ENCODE peak calls at places on chromosomes 7 and 10, in five cellular contexts. One of them, this sample, is unnamed. For H3K27me3, the result is how much of the 10 kb centered on the place peaks cover.

GRCh38 chr10:6695519-6695918 is 115.4 kb upstream of the PRKCQ start:
- DNase-seq in WERI-Rb-1: no peak
- DNase-seq in CD4-positive, CD25-positive, alpha-beta regulatory T cell: no peak
- DNase-seq in CD8-positive, alpha-beta T cell: no peak
- DNase-seq in heart left ventricle: no peak
- DNase-seq in this sample: no peak

GRCh38 chr7:37311282-37311868 is 137.3 kb downstream of the ELMO1 start:
- DNase-seq in WERI-Rb-1: no peak
- DNase-seq in CD4-positive, CD25-positive, alpha-beta regulatory T cell: peak
- DNase-seq in CD8-positive, alpha-beta T cell: no peak
- DNase-seq in heart left ventricle: no peak
- DNase-seq in this sample: no peak

GRCh38 chr7:145478551-145478950 is 638.0 kb upstream of the CNTNAP2 start:
- DNase-seq in WERI-Rb-1: no peak
- DNase-seq in CD4-positive, CD25-positive, alpha-beta regulatory T cell: no peak
- DNase-seq in CD8-positive, alpha-beta T cell: no peak
- DNase-seq in heart left ventricle: no peak
- DNase-seq in this sample: no peak

GRCh38 chr7:92255308-92255707 is 9.5 kb downstream of the ANKIB1 start:
- DNase-seq in WERI-Rb-1: no peak
- DNase-seq in CD4-positive, CD25-positive, alpha-beta regulatory T cell: no peak
- DNase-seq in CD8-positive, alpha-beta T cell: no peak
- DNase-seq in heart left ventricle: no peak
- DNase-seq in this sample: no peak

GRCh38 chr7:45924283-45924682 is 3.2 kb upstream of the IGFBP3 start:
- DNase-seq in WERI-Rb-1: no peak
- DNase-seq in CD4-positive, CD25-positive, alpha-beta regulatory T cell: no peak
- DNase-seq in CD8-positive, alpha-beta T cell: no peak
- DNase-seq in heart left ventricle: no peak
- DNase-seq in this sample: no peak

GRCh38 chr10:14381475-14381874 is 50.8 kb upstream of the FRMD4A start:
- DNase-seq in WERI-Rb-1: peak
- DNase-seq in CD4-positive, CD25-positive, alpha-beta regulatory T cell: no peak
- DNase-seq in CD8-positive, alpha-beta T cell: no peak
- DNase-seq in heart left ventricle: no peak
- DNase-seq in this sample: no peak

GRCh38 chr7:55415173-55415778 is 50.1 kb downstream of the LANCL2 start:
- DNase-seq in WERI-Rb-1: peak
- DNase-seq in CD4-positive, CD25-positive, alpha-beta regulatory T cell: peak
- DNase-seq in CD8-positive, alpha-beta T cell: peak
- DNase-seq in heart left ventricle: peak
- DNase-seq in this sample: peak

GRCh38 chr10:101859530-101859929 is 15.9 kb upstream of the KCNIP2 start:
- DNase-seq in WERI-Rb-1: no peak
- DNase-seq in CD4-positive, CD25-positive, alpha-beta regulatory T cell: no peak
- DNase-seq in CD8-positive, alpha-beta T cell: no peak
- DNase-seq in heart left ventricle: no peak
- DNase-seq in this sample: no peak

GRCh38 chr7:16762177-16762576 is 8.6 kb downstream of the TSPAN13 start:
- DNase-seq in WERI-Rb-1: no peak
- DNase-seq in CD4-positive, CD25-positive, alpha-beta regulatory T cell: no peak
- DNase-seq in CD8-positive, alpha-beta T cell: no peak
- DNase-seq in heart left ventricle: no peak
- DNase-seq in this sample: no peak

GRCh38 chr7:157558875-157559595 is 222.2 kb downstream of the DNAJB6 start:
- DNase-seq in WERI-Rb-1: no peak
- DNase-seq in CD4-positive, CD25-positive, alpha-beta regulatory T cell: no peak
- DNase-seq in CD8-positive, alpha-beta T cell: no peak
- DNase-seq in heart left ventricle: no peak
- DNase-seq in this sample: no peak

GRCh38 chr10:1978593-1978992 is 241.3 kb upstream of the ADARB2 start:
- DNase-seq in WERI-Rb-1: no peak
- DNase-seq in CD4-positive, CD25-positive, alpha-beta regulatory T cell: no peak
- DNase-seq in CD8-positive, alpha-beta T cell: no peak
- DNase-seq in heart left ventricle: no peak
- DNase-seq in this sample: no peak

GRCh38 chr7:48643420-48644013 is 280.8 kb upstream of the CDC14C start:
- DNase-seq in WERI-Rb-1: no peak
- DNase-seq in CD4-positive, CD25-positive, alpha-beta regulatory T cell: no peak
- DNase-seq in CD8-positive, alpha-beta T cell: no peak
- DNase-seq in heart left ventricle: no peak
- DNase-seq in this sample: no peak

GRCh38 chr7:112414855-112415490 is 35.3 kb upstream of the IFRD1 start:
- DNase-seq in WERI-Rb-1: no peak
- DNase-seq in CD4-positive, CD25-positive, alpha-beta regulatory T cell: no peak
- DNase-seq in CD8-positive, alpha-beta T cell: no peak
- DNase-seq in heart left ventricle: no peak
- DNase-seq in this sample: no peak

GRCh38 chr10:47244560-47245500 is 55.2 kb upstream of the GDF10 start:
- DNase-seq in WERI-Rb-1: no peak
- DNase-seq in CD4-positive, CD25-positive, alpha-beta regulatory T cell: no peak
- DNase-seq in CD8-positive, alpha-beta T cell: peak
- DNase-seq in heart left ventricle: no peak
- DNase-seq in this sample: no peak

GRCh38 chr7:100476108-100476780 is 2.8 kb downstream of the TSC22D4 start:
- DNase-seq in WERI-Rb-1: no peak
- DNase-seq in CD4-positive, CD25-positive, alpha-beta regulatory T cell: no peak
- DNase-seq in CD8-positive, alpha-beta T cell: no peak
- DNase-seq in heart left ventricle: no peak
- DNase-seq in this sample: no peak

GRCh38 chr10:72097448-72098300 is 9.3 kb upstream of the SPOCK2 start:
- DNase-seq in WERI-Rb-1: no peak
- DNase-seq in CD4-positive, CD25-positive, alpha-beta regulatory T cell: no peak
- DNase-seq in CD8-positive, alpha-beta T cell: no peak
- DNase-seq in heart left ventricle: no peak
- DNase-seq in this sample: no peak

GRCh38 chr7:151247611-151248176 is 800 bp downstream of the SMARCD3 start:
- DNase-seq in WERI-Rb-1: peak
- DNase-seq in CD4-positive, CD25-positive, alpha-beta regulatory T cell: no peak
- DNase-seq in CD8-positive, alpha-beta T cell: no peak
- DNase-seq in heart left ventricle: peak
- DNase-seq in this sample: no peak

GRCh38 chr7:151244871-151245346 is 3.6 kb downstream of the SMARCD3 start:
- DNase-seq in WERI-Rb-1: no peak
- DNase-seq in CD4-positive, CD25-positive, alpha-beta regulatory T cell: no peak
- DNase-seq in CD8-positive, alpha-beta T cell: no peak
- DNase-seq in heart left ventricle: no peak
- DNase-seq in this sample: no peak

GRCh38 chr7:151247016-151247580 is 1.4 kb downstream of the SMARCD3 start:
- DNase-seq in WERI-Rb-1: peak
- DNase-seq in CD4-positive, CD25-positive, alpha-beta regulatory T cell: no peak
- DNase-seq in CD8-positive, alpha-beta T cell: no peak
- DNase-seq in heart left ventricle: no peak
- DNase-seq in this sample: no peak

GRCh38 chr7:151245360-151246160 is 2.9 kb downstream of the SMARCD3 start:
- DNase-seq in WERI-Rb-1: peak
- DNase-seq in CD4-positive, CD25-positive, alpha-beta regulatory T cell: peak
- DNase-seq in CD8-positive, alpha-beta T cell: peak
- DNase-seq in heart left ventricle: peak
- DNase-seq in this sample: no peak

DNA sequence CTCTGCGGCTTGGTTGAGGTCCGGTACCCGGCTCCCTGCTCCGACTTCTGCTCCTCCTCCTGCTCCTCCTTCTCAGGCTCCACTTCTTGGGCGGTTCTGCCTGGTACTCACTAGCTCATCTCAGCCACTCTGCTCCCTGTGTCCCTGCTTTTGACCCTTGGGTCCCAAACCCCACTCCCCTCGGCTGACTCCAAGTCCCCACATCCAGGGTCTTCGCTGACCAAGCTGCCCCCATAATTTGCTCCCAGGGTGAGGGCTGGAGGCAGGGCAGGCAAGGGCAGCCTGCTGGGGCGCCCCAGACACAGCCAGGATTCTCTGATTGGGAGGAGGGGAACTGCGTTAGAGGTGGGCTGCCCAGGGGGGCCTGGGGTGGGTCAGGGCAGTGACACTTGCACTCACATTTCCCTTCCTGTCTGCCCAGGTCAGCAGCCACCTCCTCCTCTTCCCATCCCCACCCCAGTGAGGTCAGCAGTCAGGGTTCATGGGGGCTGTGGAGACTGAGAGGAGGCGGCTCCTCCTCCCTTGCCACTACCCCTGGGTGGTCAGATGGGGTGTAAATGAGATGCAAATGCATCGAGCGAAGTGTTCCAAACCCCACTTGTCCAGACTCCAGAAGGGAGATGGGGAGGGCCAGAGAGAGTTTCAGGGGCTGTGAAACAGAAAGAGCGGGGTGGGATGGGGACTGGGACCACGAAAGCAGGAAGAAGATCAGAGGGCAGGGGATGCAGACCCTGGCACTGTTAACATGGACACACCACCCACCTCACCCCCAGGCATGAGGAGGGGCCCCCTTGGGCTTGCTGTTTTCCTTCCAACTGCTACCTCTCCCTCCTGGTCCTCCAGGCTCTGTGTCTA is 2.1 kb downstream of the SMARCD3 start:
- DNase-seq in WERI-Rb-1: no peak
- DNase-seq in CD4-positive, CD25-positive, alpha-beta regulatory T cell: no peak
- DNase-seq in CD8-positive, alpha-beta T cell: no peak
- DNase-seq in heart left ventricle: no peak
- DNase-seq in this sample: no peak
- H3K27me3 ChIP-seq in WERI-Rb-1: under half
- H3K27me3 ChIP-seq in CD4-positive, CD25-positive, alpha-beta regulatory T cell: under half
- H3K27me3 ChIP-seq in CD8-positive, alpha-beta T cell: under half
- H3K27me3 ChIP-seq in heart left ventricle: under half
- H3K27me3 ChIP-seq in this sample: under half

GRCh38 chr7:151599401-151600227 is 79.9 kb upstream of the RHEB start:
- DNase-seq in WERI-Rb-1: no peak
- DNase-seq in CD4-positive, CD25-positive, alpha-beta regulatory T cell: no peak
- DNase-seq in CD8-positive, alpha-beta T cell: no peak
- DNase-seq in heart left ventricle: no peak
- DNase-seq in this sample: peak

GRCh38 chr7:151603951-151604350 is 84.3 kb upstream of the RHEB start:
- DNase-seq in WERI-Rb-1: no peak
- DNase-seq in CD4-positive, CD25-positive, alpha-beta regulatory T cell: no peak
- DNase-seq in CD8-positive, alpha-beta T cell: no peak
- DNase-seq in heart left ventricle: no peak
- DNase-seq in this sample: no peak

GRCh38 chr7:151597541-151597940 is 77.8 kb upstream of the RHEB start:
- DNase-seq in WERI-Rb-1: no peak
- DNase-seq in CD4-positive, CD25-positive, alpha-beta regulatory T cell: no peak
- DNase-seq in CD8-positive, alpha-beta T cell: no peak
- DNase-seq in heart left ventricle: no peak
- DNase-seq in this sample: no peak

GRCh38 chr7:151598045-151598444 is 78.3 kb upstream of the RHEB start:
- DNase-seq in WERI-Rb-1: no peak
- DNase-seq in CD4-positive, CD25-positive, alpha-beta regulatory T cell: no peak
- DNase-seq in CD8-positive, alpha-beta T cell: no peak
- DNase-seq in heart left ventricle: no peak
- DNase-seq in this sample: no peak

GRCh38 chr7:151601521-151602305 is 82.0 kb upstream of the RHEB start:
- DNase-seq in WERI-Rb-1: no peak
- DNase-seq in CD4-positive, CD25-positive, alpha-beta regulatory T cell: no peak
- DNase-seq in CD8-positive, alpha-beta T cell: no peak
- DNase-seq in heart left ventricle: no peak
- DNase-seq in this sample: no peak
- H3K27ac ChIP-seq in WERI-Rb-1: no peak
- H3K27ac ChIP-seq in CD4-positive, CD25-positive, alpha-beta regulatory T cell: no peak
- H3K27ac ChIP-seq in CD8-positive, alpha-beta T cell: no peak
- H3K27ac ChIP-seq in heart left ventricle: no peak
- H3K27ac ChIP-seq in this sample: peak

DNA sequence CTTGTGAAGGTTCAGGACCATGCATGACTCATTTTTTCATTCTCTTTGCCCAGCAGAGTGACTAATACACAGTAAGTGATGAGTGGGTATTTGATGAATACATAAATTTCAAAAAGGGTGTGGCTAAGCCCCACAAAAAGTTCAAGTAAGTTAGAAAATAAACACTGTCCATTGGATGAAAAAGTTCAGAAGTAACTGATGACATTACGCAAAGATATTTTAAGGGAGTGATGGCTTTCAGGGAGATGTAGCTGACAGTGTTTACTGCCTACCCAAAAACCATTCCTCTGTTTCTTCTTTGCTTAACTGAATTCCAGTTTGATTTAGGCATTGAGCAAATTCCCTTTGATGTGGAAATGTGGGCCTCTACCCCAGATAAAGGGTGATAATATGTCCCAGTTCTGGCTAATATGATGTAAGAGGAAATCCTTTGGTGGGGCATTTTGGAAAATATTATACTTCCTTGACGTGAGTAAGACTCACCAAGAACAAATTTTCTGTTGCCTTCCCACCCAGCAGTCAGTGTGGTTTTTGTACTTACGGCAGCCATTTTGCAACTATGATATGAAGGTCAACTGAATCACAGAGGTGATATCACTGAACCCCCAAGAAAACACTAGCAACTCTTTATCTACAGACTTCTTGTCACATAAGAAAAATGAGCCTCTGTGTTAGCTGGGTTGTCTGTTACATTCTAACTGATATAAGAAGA is 29.0 kb upstream of the EBLN1 start:
- DNase-seq in WERI-Rb-1: no peak
- DNase-seq in CD4-positive, CD25-positive, alpha-beta regulatory T cell: peak
- DNase-seq in CD8-positive, alpha-beta T cell: no peak
- DNase-seq in heart left ventricle: no peak
- DNase-seq in this sample: no peak
- H3K27me3 ChIP-seq in WERI-Rb-1: under half
- H3K27me3 ChIP-seq in CD4-positive, CD25-positive, alpha-beta regulatory T cell: under half
- H3K27me3 ChIP-seq in CD8-positive, alpha-beta T cell: under half
- H3K27me3 ChIP-seq in heart left ventricle: under half
- H3K27me3 ChIP-seq in this sample: under half

GRCh38 chr10:73853196-73853595 is 21.2 kb downstream of the CAMK2G start:
- DNase-seq in WERI-Rb-1: no peak
- DNase-seq in CD4-positive, CD25-positive, alpha-beta regulatory T cell: no peak
- DNase-seq in CD8-positive, alpha-beta T cell: no peak
- DNase-seq in heart left ventricle: no peak
- DNase-seq in this sample: no peak

GRCh38 chr10:73850205-73850604 is 24.1 kb downstream of the CAMK2G start:
- DNase-seq in WERI-Rb-1: no peak
- DNase-seq in CD4-positive, CD25-positive, alpha-beta regulatory T cell: no peak
- DNase-seq in CD8-positive, alpha-beta T cell: no peak
- DNase-seq in heart left ventricle: no peak
- DNase-seq in this sample: no peak

GRCh38 chr10:73850863-73851461 is 23.4 kb downstream of the CAMK2G start:
- DNase-seq in WERI-Rb-1: peak
- DNase-seq in CD4-positive, CD25-positive, alpha-beta regulatory T cell: no peak
- DNase-seq in CD8-positive, alpha-beta T cell: no peak
- DNase-seq in heart left ventricle: peak
- DNase-seq in this sample: peak

GRCh38 chr10:73847031-73847430 is 27.3 kb downstream of the CAMK2G start:
- DNase-seq in WERI-Rb-1: no peak
- DNase-seq in CD4-positive, CD25-positive, alpha-beta regulatory T cell: no peak
- DNase-seq in CD8-positive, alpha-beta T cell: no peak
- DNase-seq in heart left ventricle: no peak
- DNase-seq in this sample: no peak

DNA sequence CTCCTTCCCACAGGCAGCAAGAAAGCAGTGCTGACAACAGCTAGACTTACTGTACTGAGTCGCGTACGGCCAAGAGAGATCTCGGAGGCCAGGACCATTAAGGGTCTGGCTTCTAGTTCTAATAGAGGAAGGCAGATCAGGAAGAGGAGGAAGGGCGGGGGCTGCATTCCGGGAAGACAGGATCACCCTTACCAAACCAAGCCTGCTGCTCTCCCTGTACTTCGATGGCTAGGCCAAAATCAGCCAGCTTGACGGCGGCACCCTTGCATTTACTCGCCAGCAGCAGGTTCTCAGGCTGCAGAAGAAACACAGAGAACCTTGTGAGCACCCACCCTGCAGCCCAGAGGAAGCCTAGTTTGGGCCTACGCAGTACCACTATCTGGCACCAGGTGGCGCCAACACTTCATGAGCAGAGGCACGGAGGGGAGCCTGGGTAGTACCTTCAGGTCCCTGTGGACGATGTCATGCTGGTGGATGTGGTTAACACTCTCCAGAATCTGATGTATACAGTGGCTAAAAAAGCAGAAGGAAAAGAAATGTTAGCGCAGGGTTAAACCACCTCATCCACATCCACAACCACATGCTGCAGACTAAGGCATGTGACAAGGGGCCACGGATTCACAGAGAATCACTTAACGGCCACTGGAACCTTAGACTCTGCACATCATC is 25.4 kb downstream of the CAMK2G start:
- DNase-seq in WERI-Rb-1: peak
- DNase-seq in CD4-positive, CD25-positive, alpha-beta regulatory T cell: peak
- DNase-seq in CD8-positive, alpha-beta T cell: peak
- DNase-seq in heart left ventricle: peak
- DNase-seq in this sample: peak
- H3K27ac ChIP-seq in WERI-Rb-1: no peak
- H3K27ac ChIP-seq in CD4-positive, CD25-positive, alpha-beta regulatory T cell: peak
- H3K27ac ChIP-seq in CD8-positive, alpha-beta T cell: peak
- H3K27ac ChIP-seq in heart left ventricle: peak
- H3K27ac ChIP-seq in this sample: peak